ENCODE peak calls at places on chromosomes 6 and 20, in four cellular contexts. One of them, this sample, is unnamed.

GRCh38 chr6:63403725-63404124 is 83.9 kb upstream of the LGSN start:
- DNase-seq in right lobe of liver: no peak
- DNase-seq in Peyer's patch: no peak
- DNase-seq in DND-41: no peak
- DNase-seq in this sample: no peak

GRCh38 chr6:90403489-90404381 is 107.1 kb upstream of the BACH2 start:
- DNase-seq in right lobe of liver: no peak
- DNase-seq in Peyer's patch: no peak
- DNase-seq in DND-41: no peak
- DNase-seq in this sample: no peak

GRCh38 chr20:61972910-61973508 is 92.7 kb downstream of the TAF4 start:
- DNase-seq in right lobe of liver: no peak
- DNase-seq in Peyer's patch: no peak
- DNase-seq in DND-41: no peak
- DNase-seq in this sample: no peak

GRCh38 chr6:13854716-13855250 is 40.4 kb upstream of the MCUR1 start:
- DNase-seq in right lobe of liver: no peak
- DNase-seq in Peyer's patch: no peak
- DNase-seq in DND-41: no peak
- DNase-seq in this sample: no peak

GRCh38 chr6:91653324-91653723 is 1066.5 kb upstream of the MAP3K7 start:
- DNase-seq in right lobe of liver: no peak
- DNase-seq in Peyer's patch: no peak
- DNase-seq in DND-41: no peak
- DNase-seq in this sample: no peak

GRCh38 chr6:89120371-89120770 is 2.5 kb upstream of the SRSF12 start:
- DNase-seq in right lobe of liver: peak; percentile 33
- DNase-seq in Peyer's patch: no peak
- DNase-seq in DND-41: no peak
- DNase-seq in this sample: no peak

GRCh38 chr20:19995220-19995863 is 21.8 kb upstream of the NAA20 start:
- DNase-seq in right lobe of liver: no peak
- DNase-seq in Peyer's patch: peak; percentile 67
- DNase-seq in DND-41: peak; percentile 32
- DNase-seq in this sample: no peak

GRCh38 chr6:21332077-21332476 is 261.5 kb upstream of the SOX4 start:
- DNase-seq in right lobe of liver: no peak
- DNase-seq in Peyer's patch: no peak
- DNase-seq in DND-41: no peak
- DNase-seq in this sample: no peak

GRCh38 chr6:26012061-26012460 is 49.5 kb downstream of the TRIM38 start:
- DNase-seq in right lobe of liver: no peak
- DNase-seq in Peyer's patch: no peak
- DNase-seq in DND-41: no peak
- DNase-seq in this sample: no peak

GRCh38 chr6:135145509-135145865 is 35.6 kb upstream of the MYB start:
- DNase-seq in right lobe of liver: no peak
- DNase-seq in Peyer's patch: no peak
- DNase-seq in DND-41: no peak
- DNase-seq in this sample: no peak

GRCh38 chr6:36642913-36643817 is 35.3 kb upstream of the CDKN1A start:
- DNase-seq in right lobe of liver: peak; percentile 96
- DNase-seq in Peyer's patch: peak; percentile 96
- DNase-seq in DND-41: no peak
- DNase-seq in this sample: no peak

GRCh38 chr6:109513571-109514071 is 30.6 kb upstream of the ZBTB24 start:
- DNase-seq in right lobe of liver: no peak
- DNase-seq in Peyer's patch: no peak
- DNase-seq in DND-41: no peak
- DNase-seq in this sample: no peak

GRCh38 chr20:20926222-20926905 is 179.8 kb downstream of the LINC00237 start:
- DNase-seq in right lobe of liver: no peak
- DNase-seq in Peyer's patch: no peak
- DNase-seq in DND-41: no peak
- DNase-seq in this sample: no peak

GRCh38 chr6:118768904-118769325 is 117.5 kb upstream of the CEP85L start:
- DNase-seq in right lobe of liver: no peak
- DNase-seq in Peyer's patch: no peak
- DNase-seq in DND-41: no peak
- DNase-seq in this sample: no peak

GRCh38 chr20:723756-724155 is 44.5 kb downstream of the SLC52A3 start:
- DNase-seq in right lobe of liver: no peak
- DNase-seq in Peyer's patch: no peak
- DNase-seq in DND-41: no peak
- DNase-seq in this sample: peak; percentile 63

GRCh38 chr6:37456126-37456525 is 23.1 kb downstream of the CMTR1 start:
- DNase-seq in right lobe of liver: no peak
- DNase-seq in Peyer's patch: no peak
- DNase-seq in DND-41: no peak
- DNase-seq in this sample: no peak

GRCh38 chr6:9397981-9398559 is 962.7 kb upstream of the SLC35B3 start:
- DNase-seq in right lobe of liver: peak; percentile 24
- DNase-seq in Peyer's patch: no peak
- DNase-seq in DND-41: no peak
- DNase-seq in this sample: peak; percentile 64

GRCh38 chr6:10136636-10137035 is 278.2 kb downstream of the TFAP2A start:
- DNase-seq in right lobe of liver: no peak
- DNase-seq in Peyer's patch: no peak
- DNase-seq in DND-41: no peak
- DNase-seq in this sample: no peak

GRCh38 chr6:104143757-104144156 is 716.0 kb downstream of the HACE1 start:
- DNase-seq in right lobe of liver: no peak
- DNase-seq in Peyer's patch: no peak
- DNase-seq in DND-41: no peak
- DNase-seq in this sample: no peak

GRCh38 chr6:13488015-13488895 is 855 bp upstream of the GFOD1 start:
- DNase-seq in right lobe of liver: peak; percentile 61
- DNase-seq in Peyer's patch: peak; percentile 73
- DNase-seq in DND-41: no peak
- DNase-seq in this sample: peak; percentile 74

GRCh38 chr20:58246346-58246745 is 17.9 kb upstream of the ANKRD60 start:
- DNase-seq in right lobe of liver: no peak
- DNase-seq in Peyer's patch: no peak
- DNase-seq in DND-41: no peak
- DNase-seq in this sample: no peak

GRCh38 chr6:17018425-17018824 is 83.4 kb upstream of the STMND1 start:
- DNase-seq in right lobe of liver: no peak
- DNase-seq in Peyer's patch: no peak
- DNase-seq in DND-41: no peak
- DNase-seq in this sample: no peak

GRCh38 chr20:9353916-9354276 is 160.5 kb upstream of the LAMP5 start:
- DNase-seq in right lobe of liver: no peak
- DNase-seq in Peyer's patch: no peak
- DNase-seq in DND-41: no peak
- DNase-seq in this sample: no peak

GRCh38 chr20:50302463-50303041 is 111.9 kb downstream of the CEBPB start:
- DNase-seq in right lobe of liver: peak; percentile 19
- DNase-seq in Peyer's patch: no peak
- DNase-seq in DND-41: no peak
- DNase-seq in this sample: no peak

GRCh38 chr6:79040083-79040482 is 38.0 kb downstream of the PHIP start:
- DNase-seq in right lobe of liver: no peak
- DNase-seq in Peyer's patch: no peak
- DNase-seq in DND-41: no peak
- DNase-seq in this sample: no peak

GRCh38 chr6:118638288-118638687 is 13.1 kb downstream of the CEP85L start:
- DNase-seq in right lobe of liver: no peak
- DNase-seq in Peyer's patch: no peak
- DNase-seq in DND-41: no peak
- DNase-seq in this sample: no peak

GRCh38 chr6:113875470-113875869 is 18.3 kb downstream of the MARCKS start:
- DNase-seq in right lobe of liver: no peak
- DNase-seq in Peyer's patch: no peak
- DNase-seq in DND-41: no peak
- DNase-seq in this sample: no peak

GRCh38 chr20:46823753-46824152 is 70.9 kb upstream of the EYA2 start:
- DNase-seq in right lobe of liver: no peak
- DNase-seq in Peyer's patch: no peak
- DNase-seq in DND-41: no peak
- DNase-seq in this sample: no peak

GRCh38 chr6:168037242-168037641 is 39.8 kb downstream of the KIF25 start:
- DNase-seq in right lobe of liver: no peak
- DNase-seq in Peyer's patch: no peak
- DNase-seq in DND-41: no peak
- DNase-seq in this sample: no peak

GRCh38 chr6:106629103-106629858 is at the start of the genes QRSL1 and RTN4IP1:
- DNase-seq in right lobe of liver: peak; percentile 81
- DNase-seq in Peyer's patch: peak; percentile 94
- DNase-seq in DND-41: peak; percentile 92
- DNase-seq in this sample: peak; percentile 88

GRCh38 chr6:56540950-56541600 is 101.6 kb downstream of the DST start:
- DNase-seq in right lobe of liver: no peak
- DNase-seq in Peyer's patch: no peak
- DNase-seq in DND-41: no peak
- DNase-seq in this sample: no peak

GRCh38 chr6:147201885-147202515 is 2.2 kb upstream of the STXBP5 start:
- DNase-seq in right lobe of liver: no peak
- DNase-seq in Peyer's patch: peak; percentile 49
- DNase-seq in DND-41: no peak
- DNase-seq in this sample: no peak

GRCh38 chr6:71228461-71229041 is 60.1 kb upstream of the OGFRL1 start:
- DNase-seq in right lobe of liver: no peak
- DNase-seq in Peyer's patch: no peak
- DNase-seq in DND-41: no peak
- DNase-seq in this sample: no peak

DNA sequence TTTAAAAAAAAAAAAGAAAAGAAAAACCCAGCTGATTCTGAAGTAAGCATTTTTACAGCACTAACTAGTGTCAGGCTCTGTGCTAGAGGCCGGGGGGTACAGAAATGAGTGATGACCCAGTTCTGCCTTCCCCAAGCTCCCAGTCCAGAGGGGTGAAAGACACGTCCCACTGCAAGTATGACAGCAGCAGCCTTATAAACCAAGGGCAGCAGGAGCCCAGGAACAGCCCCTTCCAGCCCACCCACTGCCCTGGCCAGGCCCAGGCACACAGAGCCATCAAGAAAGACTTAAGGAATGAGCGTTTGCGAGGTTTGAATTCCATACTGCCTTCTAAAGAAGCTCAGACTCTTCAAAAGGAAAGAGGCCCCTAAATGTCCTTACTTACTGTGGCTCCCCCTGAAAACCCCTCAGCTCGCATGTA is 10.1 kb downstream of the TRERF1 start:
- DNase-seq in right lobe of liver: no peak
- DNase-seq in Peyer's patch: peak; percentile 42
- DNase-seq in DND-41: no peak
- DNase-seq in this sample: no peak
- H3K27ac ChIP-seq in right lobe of liver: peak overlapping the region; percentile 3
- H3K27ac ChIP-seq in Peyer's patch: peak overlapping the region; percentile 61
- H3K27ac ChIP-seq in DND-41: no peak overlapping the region
- H3K27ac ChIP-seq in this sample: peak overlapping the region; percentile 25

DNA sequence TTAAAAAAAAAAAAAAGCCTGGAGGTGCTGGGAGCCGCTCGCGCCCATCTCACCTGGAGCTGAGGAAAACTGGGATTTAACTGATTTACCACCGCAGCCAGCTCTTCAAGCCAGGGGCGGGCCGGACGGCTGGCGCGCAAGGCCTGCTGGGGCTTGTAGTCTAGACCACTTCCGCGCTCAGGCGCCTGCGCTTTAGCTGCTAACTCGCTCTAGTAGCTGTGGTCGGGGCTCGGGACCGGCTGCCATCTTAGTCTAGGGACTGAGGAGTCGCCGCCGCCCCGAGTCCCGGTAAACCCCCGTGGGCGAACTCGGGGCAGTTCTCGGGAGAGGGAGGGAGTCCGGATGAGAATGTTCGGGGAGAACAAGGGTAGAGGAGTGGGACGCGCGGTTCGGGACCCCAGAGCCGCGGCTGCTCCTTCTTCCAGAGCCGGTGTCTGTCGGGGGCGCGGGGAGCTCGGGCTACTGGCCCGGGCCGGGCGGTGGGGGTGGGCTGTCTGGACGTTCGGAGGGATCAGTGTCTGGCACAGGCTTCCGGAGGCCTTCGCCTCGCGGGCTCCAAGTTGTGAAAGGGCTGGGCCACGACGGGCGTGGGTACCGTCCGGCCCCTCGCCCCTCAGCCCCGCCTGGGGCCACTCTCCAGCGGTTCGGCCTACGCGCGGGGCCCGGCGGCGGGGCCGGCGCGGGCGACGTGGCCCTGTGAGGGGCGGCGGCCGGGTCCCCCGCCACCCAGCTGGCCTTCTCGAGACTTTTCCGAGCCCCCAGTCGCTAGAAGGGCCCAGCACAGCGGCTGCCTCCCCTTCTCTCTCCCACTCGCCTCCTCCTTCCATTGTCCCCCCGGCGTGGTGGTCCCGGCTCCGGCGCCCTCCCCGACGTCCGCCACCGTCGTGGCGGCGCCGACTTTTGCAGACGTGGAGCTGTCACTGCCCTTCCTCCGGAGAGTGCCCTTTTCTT is at the start of gene ITCH:
- DNase-seq in right lobe of liver: peak; percentile 98
- DNase-seq in Peyer's patch: peak; percentile 98
- DNase-seq in DND-41: peak; percentile 96
- DNase-seq in this sample: peak; percentile 99
- TF ChIP-seq CTCF in right lobe of liver: no peak
- TF ChIP-seq CTCF in Peyer's patch: no peak
- TF ChIP-seq CTCF in DND-41: no peak
- TF ChIP-seq CTCF in this sample: no peak

DNA sequence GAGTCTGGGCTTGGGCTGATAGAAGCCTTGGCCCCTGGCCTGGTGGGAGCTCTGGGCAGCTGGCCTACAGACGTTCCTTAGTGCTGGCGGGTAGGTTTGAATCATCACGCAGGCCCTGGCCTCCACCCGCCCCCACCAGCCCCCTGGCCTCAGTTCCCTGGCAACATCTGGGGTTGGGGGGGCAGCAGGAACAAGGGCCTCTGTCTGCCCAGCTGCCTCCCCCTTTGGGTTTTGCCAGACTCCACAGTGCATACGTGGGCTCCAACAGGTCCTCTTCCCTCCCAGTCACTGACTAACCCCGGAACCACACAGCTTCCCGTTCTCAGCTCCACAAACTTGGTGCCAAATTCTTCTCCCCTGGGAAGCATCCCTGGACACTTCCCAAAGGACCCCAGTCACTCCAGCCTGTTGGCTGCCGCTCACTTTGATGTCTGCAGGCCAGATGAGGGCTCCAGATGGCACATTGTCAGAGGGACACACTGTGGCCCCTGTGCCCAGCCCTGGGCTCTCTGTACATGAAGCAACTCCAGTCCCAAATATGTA is 957 bp upstream of the VEGFA start:
- DNase-seq in right lobe of liver: peak; percentile 67
- DNase-seq in Peyer's patch: no peak
- DNase-seq in DND-41: no peak
- DNase-seq in this sample: no peak
- H3K4me3 ChIP-seq in right lobe of liver: no peak overlapping the region
- H3K4me3 ChIP-seq in Peyer's patch: no peak overlapping the region
- H3K4me3 ChIP-seq in DND-41: no peak overlapping the region
- H3K4me3 ChIP-seq in this sample: no peak overlapping the region

DNA sequence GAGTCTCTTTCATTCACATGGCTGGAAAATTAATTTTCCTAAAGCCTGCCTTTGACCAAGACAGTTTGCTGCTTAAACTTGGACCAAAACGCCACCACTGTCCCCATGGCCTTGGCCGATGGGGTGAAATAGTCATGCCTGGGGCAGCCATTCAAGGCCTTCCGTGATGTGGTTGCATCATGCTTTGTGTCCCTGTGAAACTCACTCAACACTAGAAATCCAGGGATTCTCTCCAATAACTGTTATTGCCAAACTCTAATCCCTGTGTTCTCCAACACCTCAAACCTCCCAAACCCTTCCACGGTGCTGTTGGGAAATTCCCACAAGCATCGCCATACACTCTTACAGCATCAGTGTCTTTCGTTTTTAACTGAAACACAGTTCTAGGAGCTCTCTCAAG is 1.4 kb upstream of the TXNDC5 start:
- DNase-seq in right lobe of liver: no peak
- DNase-seq in Peyer's patch: no peak
- DNase-seq in DND-41: no peak
- DNase-seq in this sample: no peak
- H3K27ac ChIP-seq in right lobe of liver: no peak overlapping the region
- H3K27ac ChIP-seq in Peyer's patch: peak overlapping the region; percentile 86
- H3K27ac ChIP-seq in DND-41: no peak overlapping the region
- H3K27ac ChIP-seq in this sample: no peak overlapping the region